ENCODE peak calls at places on chromosomes 2 and 18, in ten cellular contexts. One of them, this sample, is unnamed.

GRCh38 chr2:210366675-210367080 is 51.7 kb upstream of the MYL1 start:
- DNase-seq in right atrium auricular region: no peak
- DNase-seq in fibroblast of lung: no peak
- DNase-seq in HCT116: no peak
- DNase-seq in uterus: no peak
- DNase-seq in cardiac fibroblast: no peak
- DNase-seq in tibial artery: no peak
- DNase-seq in psoas muscle: no peak
- DNase-seq in heart left ventricle: no peak
- DNase-seq in SK-N-SH: no peak
- DNase-seq in this sample: no peak

GRCh38 chr2:121798617-121799016 is 43.2 kb downstream of the TSN start:
- DNase-seq in right atrium auricular region: no peak
- DNase-seq in fibroblast of lung: no peak
- DNase-seq in HCT116: no peak
- DNase-seq in uterus: no peak
- DNase-seq in cardiac fibroblast: no peak
- DNase-seq in tibial artery: no peak
- DNase-seq in psoas muscle: no peak
- DNase-seq in heart left ventricle: no peak
- DNase-seq in SK-N-SH: no peak
- DNase-seq in this sample: no peak

GRCh38 chr2:161898633-161899032 is 175.4 kb downstream of the DPP4 start:
- DNase-seq in right atrium auricular region: no peak
- DNase-seq in fibroblast of lung: no peak
- DNase-seq in HCT116: no peak
- DNase-seq in uterus: no peak
- DNase-seq in cardiac fibroblast: no peak
- DNase-seq in tibial artery: no peak
- DNase-seq in psoas muscle: no peak
- DNase-seq in heart left ventricle: no peak
- DNase-seq in SK-N-SH: no peak
- DNase-seq in this sample: no peak

GRCh38 chr2:239145601-239146000 is 255.2 kb downstream of the HDAC4 start:
- DNase-seq in right atrium auricular region: no peak
- DNase-seq in fibroblast of lung: no peak
- DNase-seq in HCT116: no peak
- DNase-seq in uterus: no peak
- DNase-seq in cardiac fibroblast: no peak
- DNase-seq in tibial artery: no peak
- DNase-seq in psoas muscle: no peak
- DNase-seq in heart left ventricle: no peak
- DNase-seq in SK-N-SH: no peak
- DNase-seq in this sample: no peak

GRCh38 chr2:141438536-141438935 is 692.3 kb downstream of the LRP1B start:
- DNase-seq in right atrium auricular region: no peak
- DNase-seq in fibroblast of lung: no peak
- DNase-seq in HCT116: no peak
- DNase-seq in uterus: no peak
- DNase-seq in cardiac fibroblast: no peak
- DNase-seq in tibial artery: no peak
- DNase-seq in psoas muscle: no peak
- DNase-seq in heart left ventricle: no peak
- DNase-seq in SK-N-SH: no peak
- DNase-seq in this sample: no peak

GRCh38 chr2:167294775-167295140 is 406.5 kb downstream of the XIRP2 start:
- DNase-seq in right atrium auricular region: no peak
- DNase-seq in fibroblast of lung: peak
- DNase-seq in HCT116: no peak
- DNase-seq in uterus: no peak
- DNase-seq in cardiac fibroblast: peak
- DNase-seq in tibial artery: no peak
- DNase-seq in psoas muscle: no peak
- DNase-seq in heart left ventricle: no peak
- DNase-seq in SK-N-SH: no peak
- DNase-seq in this sample: no peak

GRCh38 chr2:17547237-17547636 is 6.7 kb downstream of the VSNL1 start:
- DNase-seq in right atrium auricular region: no peak
- DNase-seq in fibroblast of lung: no peak
- DNase-seq in HCT116: no peak
- DNase-seq in uterus: no peak
- DNase-seq in cardiac fibroblast: no peak
- DNase-seq in tibial artery: no peak
- DNase-seq in psoas muscle: no peak
- DNase-seq in heart left ventricle: no peak
- DNase-seq in SK-N-SH: no peak
- DNase-seq in this sample: no peak

GRCh38 chr2:1628893-1629292 is 115.4 kb downstream of the PXDN start:
- DNase-seq in right atrium auricular region: peak
- DNase-seq in fibroblast of lung: peak
- DNase-seq in HCT116: no peak
- DNase-seq in uterus: peak
- DNase-seq in cardiac fibroblast: peak
- DNase-seq in tibial artery: peak
- DNase-seq in psoas muscle: no peak
- DNase-seq in heart left ventricle: no peak
- DNase-seq in SK-N-SH: no peak
- DNase-seq in this sample: peak

GRCh38 chr18:49548266-49548665 is 13.6 kb upstream of the LIPG start:
- DNase-seq in right atrium auricular region: no peak
- DNase-seq in fibroblast of lung: peak
- DNase-seq in HCT116: peak
- DNase-seq in uterus: no peak
- DNase-seq in cardiac fibroblast: no peak
- DNase-seq in tibial artery: no peak
- DNase-seq in psoas muscle: no peak
- DNase-seq in heart left ventricle: no peak
- DNase-seq in SK-N-SH: no peak
- DNase-seq in this sample: peak

GRCh38 chr2:223723954-223724411 is 113.4 kb downstream of the AP1S3 start:
- DNase-seq in right atrium auricular region: no peak
- DNase-seq in fibroblast of lung: no peak
- DNase-seq in HCT116: no peak
- DNase-seq in uterus: no peak
- DNase-seq in cardiac fibroblast: no peak
- DNase-seq in tibial artery: no peak
- DNase-seq in psoas muscle: no peak
- DNase-seq in heart left ventricle: no peak
- DNase-seq in SK-N-SH: no peak
- DNase-seq in this sample: no peak

GRCh38 chr2:84904717-84905174 is 710 bp upstream of the TMSB10 start:
- DNase-seq in right atrium auricular region: peak
- DNase-seq in fibroblast of lung: peak
- DNase-seq in HCT116: no peak
- DNase-seq in uterus: peak
- DNase-seq in cardiac fibroblast: peak
- DNase-seq in tibial artery: peak
- DNase-seq in psoas muscle: peak
- DNase-seq in heart left ventricle: peak
- DNase-seq in SK-N-SH: peak
- DNase-seq in this sample: peak

GRCh38 chr2:84906108-84906899 is 848 bp downstream of the TMSB10 start:
- DNase-seq in right atrium auricular region: peak
- DNase-seq in fibroblast of lung: no peak
- DNase-seq in HCT116: no peak
- DNase-seq in uterus: peak
- DNase-seq in cardiac fibroblast: no peak
- DNase-seq in tibial artery: no peak
- DNase-seq in psoas muscle: peak
- DNase-seq in heart left ventricle: peak
- DNase-seq in SK-N-SH: peak
- DNase-seq in this sample: peak

GRCh38 chr2:84906900-84907714 is 1.7 kb downstream of the TMSB10 start:
- DNase-seq in right atrium auricular region: peak
- DNase-seq in fibroblast of lung: peak
- DNase-seq in HCT116: peak
- DNase-seq in uterus: peak
- DNase-seq in cardiac fibroblast: peak
- DNase-seq in tibial artery: peak
- DNase-seq in psoas muscle: peak
- DNase-seq in heart left ventricle: peak
- DNase-seq in SK-N-SH: peak
- DNase-seq in this sample: peak

GRCh38 chr2:84904151-84904550 is 1.3 kb upstream of the TMSB10 start:
- DNase-seq in right atrium auricular region: peak
- DNase-seq in fibroblast of lung: no peak
- DNase-seq in HCT116: no peak
- DNase-seq in uterus: no peak
- DNase-seq in cardiac fibroblast: no peak
- DNase-seq in tibial artery: no peak
- DNase-seq in psoas muscle: no peak
- DNase-seq in heart left ventricle: no peak
- DNase-seq in SK-N-SH: no peak
- DNase-seq in this sample: no peak

GRCh38 chr2:84905181-84906107 is at the start of gene TMSB10:
- DNase-seq in right atrium auricular region: peak
- DNase-seq in fibroblast of lung: peak
- DNase-seq in HCT116: no peak
- DNase-seq in uterus: peak
- DNase-seq in cardiac fibroblast: peak
- DNase-seq in tibial artery: peak
- DNase-seq in psoas muscle: peak
- DNase-seq in heart left ventricle: peak
- DNase-seq in SK-N-SH: peak
- DNase-seq in this sample: peak
- TF ChIP-seq CTCF in right atrium auricular region: no peak
- TF ChIP-seq CTCF in fibroblast of lung: no peak
- TF ChIP-seq CTCF in HCT116: no peak
- TF ChIP-seq CTCF in uterus: no peak
- TF ChIP-seq CTCF in cardiac fibroblast: no peak
- TF ChIP-seq CTCF in tibial artery: no peak
- TF ChIP-seq CTCF in psoas muscle: no peak
- TF ChIP-seq CTCF in heart left ventricle: peak
- TF ChIP-seq CTCF in SK-N-SH: peak
- TF ChIP-seq CTCF in this sample: no peak

GRCh38 chr18:23237524-23238151 is 102.4 kb downstream of the CABLES1 start:
- DNase-seq in right atrium auricular region: peak
- DNase-seq in fibroblast of lung: peak
- DNase-seq in HCT116: no peak
- DNase-seq in uterus: peak
- DNase-seq in cardiac fibroblast: peak
- DNase-seq in tibial artery: peak
- DNase-seq in psoas muscle: peak
- DNase-seq in heart left ventricle: peak
- DNase-seq in SK-N-SH: no peak
- DNase-seq in this sample: peak
- TF ChIP-seq CTCF in right atrium auricular region: no peak
- TF ChIP-seq CTCF in fibroblast of lung: peak
- TF ChIP-seq CTCF in HCT116: no peak
- TF ChIP-seq CTCF in uterus: no peak
- TF ChIP-seq CTCF in cardiac fibroblast: peak
- TF ChIP-seq CTCF in tibial artery: peak
- TF ChIP-seq CTCF in psoas muscle: no peak
- TF ChIP-seq CTCF in heart left ventricle: no peak
- TF ChIP-seq CTCF in SK-N-SH: no peak
- TF ChIP-seq CTCF in this sample: peak

GRCh38 chr18:12423393-12423792 is 15.7 kb downstream of the PRELID3A start:
- DNase-seq in right atrium auricular region: no peak
- DNase-seq in fibroblast of lung: no peak
- DNase-seq in HCT116: no peak
- DNase-seq in uterus: no peak
- DNase-seq in cardiac fibroblast: no peak
- DNase-seq in tibial artery: no peak
- DNase-seq in psoas muscle: no peak
- DNase-seq in heart left ventricle: no peak
- DNase-seq in SK-N-SH: no peak
- DNase-seq in this sample: no peak

GRCh38 chr18:12424252-12424651 is 16.5 kb downstream of the PRELID3A start:
- DNase-seq in right atrium auricular region: no peak
- DNase-seq in fibroblast of lung: no peak
- DNase-seq in HCT116: no peak
- DNase-seq in uterus: no peak
- DNase-seq in cardiac fibroblast: no peak
- DNase-seq in tibial artery: no peak
- DNase-seq in psoas muscle: no peak
- DNase-seq in heart left ventricle: no peak
- DNase-seq in SK-N-SH: no peak
- DNase-seq in this sample: no peak

GRCh38 chr18:12421732-12422131 is 14.0 kb downstream of the PRELID3A start:
- DNase-seq in right atrium auricular region: no peak
- DNase-seq in fibroblast of lung: no peak
- DNase-seq in HCT116: no peak
- DNase-seq in uterus: no peak
- DNase-seq in cardiac fibroblast: no peak
- DNase-seq in tibial artery: no peak
- DNase-seq in psoas muscle: no peak
- DNase-seq in heart left ventricle: no peak
- DNase-seq in SK-N-SH: no peak
- DNase-seq in this sample: no peak

GRCh38 chr18:12423820-12424219 is 16.1 kb downstream of the PRELID3A start:
- DNase-seq in right atrium auricular region: no peak
- DNase-seq in fibroblast of lung: no peak
- DNase-seq in HCT116: no peak
- DNase-seq in uterus: no peak
- DNase-seq in cardiac fibroblast: no peak
- DNase-seq in tibial artery: no peak
- DNase-seq in psoas muscle: no peak
- DNase-seq in heart left ventricle: no peak
- DNase-seq in SK-N-SH: no peak
- DNase-seq in this sample: no peak

DNA sequence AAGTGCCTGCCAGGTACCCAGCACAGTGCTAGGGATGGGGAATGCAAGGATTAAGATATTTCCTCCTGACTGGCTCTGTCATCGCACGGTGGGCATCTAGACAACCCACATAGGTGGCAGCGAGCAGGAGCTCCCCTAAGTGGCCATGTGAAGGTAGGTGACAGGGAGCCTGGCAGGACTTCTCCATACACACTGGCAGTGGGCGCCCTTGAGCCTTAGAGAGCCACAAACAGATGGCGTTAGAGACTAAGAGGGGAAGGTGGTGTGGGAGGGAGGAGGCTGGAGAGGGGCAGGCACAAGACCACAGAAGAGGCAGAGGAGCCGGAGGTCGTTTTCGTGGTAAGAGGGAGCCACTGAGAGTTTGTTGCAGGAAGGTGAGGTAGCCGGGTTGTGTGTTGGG is 15.2 kb downstream of the PRELID3A start:
- DNase-seq in right atrium auricular region: no peak
- DNase-seq in fibroblast of lung: no peak
- DNase-seq in HCT116: no peak
- DNase-seq in uterus: no peak
- DNase-seq in cardiac fibroblast: no peak
- DNase-seq in tibial artery: no peak
- DNase-seq in psoas muscle: no peak
- DNase-seq in heart left ventricle: no peak
- DNase-seq in SK-N-SH: peak
- DNase-seq in this sample: no peak
- TF ChIP-seq CTCF in right atrium auricular region: no peak
- TF ChIP-seq CTCF in fibroblast of lung: no peak
- TF ChIP-seq CTCF in HCT116: peak
- TF ChIP-seq CTCF in uterus: no peak
- TF ChIP-seq CTCF in cardiac fibroblast: peak
- TF ChIP-seq CTCF in tibial artery: no peak
- TF ChIP-seq CTCF in psoas muscle: no peak
- TF ChIP-seq CTCF in heart left ventricle: no peak
- TF ChIP-seq CTCF in SK-N-SH: no peak
- TF ChIP-seq CTCF in this sample: peak

DNA sequence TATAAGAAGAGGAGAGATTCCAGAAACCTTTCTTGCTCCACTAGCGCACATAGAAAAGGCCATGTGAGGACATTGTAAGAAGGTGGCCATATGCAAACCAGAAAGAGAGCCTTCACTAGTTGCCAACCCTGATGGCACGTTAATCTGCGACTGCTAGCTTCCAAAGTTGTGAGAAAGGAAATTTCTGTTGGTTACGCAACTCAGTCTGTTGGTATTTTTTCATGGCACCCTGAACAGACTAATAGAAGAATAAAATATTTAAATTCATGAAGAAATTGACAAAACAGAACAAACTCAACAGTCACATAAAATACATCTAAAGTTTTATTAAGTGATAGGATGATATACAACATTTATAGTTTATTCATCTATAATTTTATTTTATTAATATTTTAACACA is 625.9 kb upstream of the NRXN1 start:
- DNase-seq in right atrium auricular region: no peak
- DNase-seq in fibroblast of lung: no peak
- DNase-seq in HCT116: no peak
- DNase-seq in uterus: no peak
- DNase-seq in cardiac fibroblast: no peak
- DNase-seq in tibial artery: no peak
- DNase-seq in psoas muscle: no peak
- DNase-seq in heart left ventricle: no peak
- DNase-seq in SK-N-SH: no peak
- DNase-seq in this sample: no peak
- TF ChIP-seq CTCF in right atrium auricular region: no peak
- TF ChIP-seq CTCF in fibroblast of lung: no peak
- TF ChIP-seq CTCF in HCT116: no peak
- TF ChIP-seq CTCF in uterus: no peak
- TF ChIP-seq CTCF in cardiac fibroblast: no peak
- TF ChIP-seq CTCF in tibial artery: no peak
- TF ChIP-seq CTCF in psoas muscle: no peak
- TF ChIP-seq CTCF in heart left ventricle: no peak
- TF ChIP-seq CTCF in SK-N-SH: no peak
- TF ChIP-seq CTCF in this sample: no peak

This sample was measured in epithelial cell of esophagus.